ENCODE peak calls at places on chromosomes 13 and 19, in seven cellular contexts. One of them, this sample, is unnamed.
A peak's percentile ranks its signal among the peaks of the same experiment; 100 is the strongest.

GRCh38 chr19:12867120-12868099 is 13.8 kb downstream of the DNASE2 start:
- DNase-seq in GM23338: peak; percentile 94
- DNase-seq in HFF-Myc: no peak
- DNase-seq in AG09309: no peak
- DNase-seq in endothelial cell: peak; percentile 88
- DNase-seq in glutamatergic neuron: peak; percentile 78
- DNase-seq in WTC11: peak; percentile 91
- DNase-seq in this sample: peak; percentile 89

GRCh38 chr19:18683955-18684641 is 618 bp downstream of the CRTC1 start:
- DNase-seq in GM23338: no peak
- DNase-seq in HFF-Myc: no peak
- DNase-seq in AG09309: no peak
- DNase-seq in endothelial cell: no peak
- DNase-seq in glutamatergic neuron: no peak
- DNase-seq in WTC11: no peak
- DNase-seq in this sample: no peak

GRCh38 chr13:74153316-74153715 is 19.1 kb upstream of the KLF12 start:
- DNase-seq in GM23338: no peak
- DNase-seq in HFF-Myc: no peak
- DNase-seq in AG09309: no peak
- DNase-seq in endothelial cell: no peak
- DNase-seq in glutamatergic neuron: no peak
- DNase-seq in WTC11: no peak
- DNase-seq in this sample: no peak

GRCh38 chr13:73792796-73793195 is 341.4 kb downstream of the KLF12 start:
- DNase-seq in GM23338: no peak
- DNase-seq in HFF-Myc: peak; percentile 24
- DNase-seq in AG09309: no peak
- DNase-seq in endothelial cell: no peak
- DNase-seq in glutamatergic neuron: no peak
- DNase-seq in WTC11: no peak
- DNase-seq in this sample: no peak

GRCh38 chr13:62682788-62683187 is 1267.1 kb upstream of the PCDH20 start:
- DNase-seq in GM23338: no peak
- DNase-seq in HFF-Myc: no peak
- DNase-seq in AG09309: no peak
- DNase-seq in endothelial cell: no peak
- DNase-seq in glutamatergic neuron: no peak
- DNase-seq in WTC11: no peak
- DNase-seq in this sample: no peak

GRCh38 chr19:1566392-1567115 is 1.6 kb downstream of the MEX3D start:
- DNase-seq in GM23338: peak; percentile 89
- DNase-seq in HFF-Myc: peak; percentile 37
- DNase-seq in AG09309: peak; percentile 44
- DNase-seq in endothelial cell: peak; percentile 72
- DNase-seq in glutamatergic neuron: peak; percentile 84
- DNase-seq in WTC11: peak; percentile 74
- DNase-seq in this sample: no peak

GRCh38 chr19:13872695-13873389 is 4.1 kb upstream of the NANOS3 start:
- DNase-seq in GM23338: peak; percentile 95
- DNase-seq in HFF-Myc: no peak
- DNase-seq in AG09309: no peak
- DNase-seq in endothelial cell: peak; percentile 34
- DNase-seq in glutamatergic neuron: no peak
- DNase-seq in WTC11: peak; percentile 89
- DNase-seq in this sample: no peak

GRCh38 chr13:83386609-83387008 is 495.7 kb downstream of the SLITRK1 start:
- DNase-seq in GM23338: no peak
- DNase-seq in HFF-Myc: no peak
- DNase-seq in AG09309: no peak
- DNase-seq in endothelial cell: no peak
- DNase-seq in glutamatergic neuron: no peak
- DNase-seq in WTC11: no peak
- DNase-seq in this sample: no peak

GRCh38 chr19:13262450-13262849 is 112.2 kb downstream of the IER2 start:
- DNase-seq in GM23338: peak; percentile 59
- DNase-seq in HFF-Myc: peak; percentile 30
- DNase-seq in AG09309: peak; percentile 7
- DNase-seq in endothelial cell: no peak
- DNase-seq in glutamatergic neuron: no peak
- DNase-seq in WTC11: no peak
- DNase-seq in this sample: no peak

GRCh38 chr19:18253716-18254115 is 20.5 kb downstream of the IQCN start:
- DNase-seq in GM23338: no peak
- DNase-seq in HFF-Myc: no peak
- DNase-seq in AG09309: no peak
- DNase-seq in endothelial cell: no peak
- DNase-seq in glutamatergic neuron: no peak
- DNase-seq in WTC11: no peak
- DNase-seq in this sample: no peak

GRCh38 chr13:48066310-48066989 is 28.5 kb downstream of the MED4 start:
- DNase-seq in GM23338: no peak
- DNase-seq in HFF-Myc: peak; percentile 63
- DNase-seq in AG09309: no peak
- DNase-seq in endothelial cell: no peak
- DNase-seq in glutamatergic neuron: peak; percentile 19
- DNase-seq in WTC11: no peak
- DNase-seq in this sample: no peak

GRCh38 chr19:1417145-1417544 is 9.8 kb downstream of the DAZAP1 start:
- DNase-seq in GM23338: no peak
- DNase-seq in HFF-Myc: no peak
- DNase-seq in AG09309: no peak
- DNase-seq in endothelial cell: no peak
- DNase-seq in glutamatergic neuron: no peak
- DNase-seq in WTC11: no peak
- DNase-seq in this sample: no peak

GRCh38 chr13:48902421-48902820 is 73.3 kb upstream of the FNDC3A start:
- DNase-seq in GM23338: peak; percentile 50
- DNase-seq in HFF-Myc: no peak
- DNase-seq in AG09309: no peak
- DNase-seq in endothelial cell: no peak
- DNase-seq in glutamatergic neuron: peak; percentile 70
- DNase-seq in WTC11: no peak
- DNase-seq in this sample: no peak

GRCh38 chr13:109204252-109204651 is 574.8 kb downstream of the MYO16 start:
- DNase-seq in GM23338: no peak
- DNase-seq in HFF-Myc: no peak
- DNase-seq in AG09309: no peak
- DNase-seq in endothelial cell: no peak
- DNase-seq in glutamatergic neuron: no peak
- DNase-seq in WTC11: no peak
- DNase-seq in this sample: no peak

GRCh38 chr19:970695-971094 is 13.4 kb upstream of the WDR18 start:
- DNase-seq in GM23338: peak; percentile 66
- DNase-seq in HFF-Myc: no peak
- DNase-seq in AG09309: no peak
- DNase-seq in endothelial cell: no peak
- DNase-seq in glutamatergic neuron: peak; percentile 62
- DNase-seq in WTC11: no peak
- DNase-seq in this sample: no peak

GRCh38 chr19:12834976-12835757 is 788 bp upstream of the RTBDN start:
- DNase-seq in GM23338: peak; percentile 90
- DNase-seq in HFF-Myc: no peak
- DNase-seq in AG09309: no peak
- DNase-seq in endothelial cell: no peak
- DNase-seq in glutamatergic neuron: peak; percentile 77
- DNase-seq in WTC11: peak; percentile 74
- DNase-seq in this sample: no peak

GRCh38 chr13:109627649-109628048 is 158.7 kb downstream of the IRS2 start:
- DNase-seq in GM23338: no peak
- DNase-seq in HFF-Myc: no peak
- DNase-seq in AG09309: no peak
- DNase-seq in endothelial cell: no peak
- DNase-seq in glutamatergic neuron: no peak
- DNase-seq in WTC11: no peak
- DNase-seq in this sample: no peak

GRCh38 chr13:29548722-29549446 is 46.6 kb downstream of the SLC7A1 start:
- DNase-seq in GM23338: no peak
- DNase-seq in HFF-Myc: no peak
- DNase-seq in AG09309: no peak
- DNase-seq in endothelial cell: no peak
- DNase-seq in glutamatergic neuron: no peak
- DNase-seq in WTC11: no peak
- DNase-seq in this sample: no peak

GRCh38 chr13:72489751-72490150 is 237.7 kb downstream of the MZT1 start:
- DNase-seq in GM23338: no peak
- DNase-seq in HFF-Myc: no peak
- DNase-seq in AG09309: no peak
- DNase-seq in endothelial cell: no peak
- DNase-seq in glutamatergic neuron: no peak
- DNase-seq in WTC11: no peak
- DNase-seq in this sample: no peak

GRCh38 chr19:47805313-47805712 is 962 bp upstream of the TPRX1 start:
- DNase-seq in GM23338: no peak
- DNase-seq in HFF-Myc: no peak
- DNase-seq in AG09309: no peak
- DNase-seq in endothelial cell: no peak
- DNase-seq in glutamatergic neuron: no peak
- DNase-seq in WTC11: no peak
- DNase-seq in this sample: no peak

GRCh38 chr19:46659151-46660007 is 1.6 kb downstream of the DACT3 start:
- DNase-seq in GM23338: peak; percentile 78
- DNase-seq in HFF-Myc: no peak
- DNase-seq in AG09309: no peak
- DNase-seq in endothelial cell: peak; percentile 37
- DNase-seq in glutamatergic neuron: peak; percentile 70
- DNase-seq in WTC11: peak; percentile 63
- DNase-seq in this sample: peak; percentile 82

DNA sequence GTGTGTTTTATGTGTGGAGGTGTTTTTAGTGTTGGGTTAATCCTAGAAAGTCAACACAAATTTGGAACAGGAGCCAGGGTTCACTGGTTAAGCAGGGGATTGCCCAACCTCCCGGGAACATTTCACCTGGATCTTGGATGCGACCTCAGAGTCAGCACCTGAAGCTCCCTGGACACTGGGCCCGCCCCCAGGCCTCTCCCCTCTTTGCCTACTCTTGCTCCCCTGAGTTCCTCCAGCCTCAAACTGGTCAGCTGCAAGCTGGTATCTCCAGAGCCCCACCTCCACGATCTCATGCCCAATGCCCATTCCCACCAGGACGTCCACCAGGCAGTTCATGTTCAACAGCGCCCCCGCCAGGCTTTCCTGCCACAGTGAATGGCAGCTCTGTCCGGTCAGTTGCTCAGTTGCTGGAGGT is 9.7 kb downstream of the HSD17B14 start:
- DNase-seq in GM23338: peak; percentile 81
- DNase-seq in HFF-Myc: no peak
- DNase-seq in AG09309: no peak
- DNase-seq in endothelial cell: peak; percentile 46
- DNase-seq in glutamatergic neuron: peak; percentile 31
- DNase-seq in WTC11: peak; percentile 75
- DNase-seq in this sample: no peak
- TF ChIP-seq CTCF in GM23338: peak; percentile 77
- TF ChIP-seq CTCF in HFF-Myc: no peak
- TF ChIP-seq CTCF in AG09309: peak; percentile 12
- TF ChIP-seq CTCF in endothelial cell: peak; percentile 45
- TF ChIP-seq CTCF in glutamatergic neuron: peak; percentile 13
- TF ChIP-seq CTCF in WTC11: peak; percentile 43
- TF ChIP-seq CTCF in this sample: no peak

GRCh38 chr19:9538183-9539058 is at the start of gene ZNF426:
- DNase-seq in GM23338: peak; percentile 96
- DNase-seq in HFF-Myc: peak; percentile 66
- DNase-seq in AG09309: peak; percentile 56
- DNase-seq in endothelial cell: peak; percentile 86
- DNase-seq in glutamatergic neuron: peak; percentile 91
- DNase-seq in WTC11: peak; percentile 89
- DNase-seq in this sample: peak; percentile 95
- TF ChIP-seq CTCF in GM23338: no peak
- TF ChIP-seq CTCF in HFF-Myc: no peak
- TF ChIP-seq CTCF in AG09309: no peak
- TF ChIP-seq CTCF in endothelial cell: no peak
- TF ChIP-seq CTCF in glutamatergic neuron: no peak
- TF ChIP-seq CTCF in WTC11: no peak
- TF ChIP-seq CTCF in this sample: no peak

GRCh38 chr13:105518086-105518485 is 1017.4 kb downstream of the EFNB2 start:
- DNase-seq in GM23338: no peak
- DNase-seq in HFF-Myc: no peak
- DNase-seq in AG09309: peak; percentile 47
- DNase-seq in endothelial cell: no peak
- DNase-seq in glutamatergic neuron: no peak
- DNase-seq in WTC11: no peak
- DNase-seq in this sample: no peak

GRCh38 chr13:105510363-105510762 is 1025.1 kb downstream of the EFNB2 start:
- DNase-seq in GM23338: no peak
- DNase-seq in HFF-Myc: no peak
- DNase-seq in AG09309: no peak
- DNase-seq in endothelial cell: no peak
- DNase-seq in glutamatergic neuron: no peak
- DNase-seq in WTC11: no peak
- DNase-seq in this sample: no peak

GRCh38 chr13:105513448-105513847 is 1022.0 kb downstream of the EFNB2 start:
- DNase-seq in GM23338: no peak
- DNase-seq in HFF-Myc: no peak
- DNase-seq in AG09309: no peak
- DNase-seq in endothelial cell: no peak
- DNase-seq in glutamatergic neuron: no peak
- DNase-seq in WTC11: no peak
- DNase-seq in this sample: no peak
- TF ChIP-seq CTCF in GM23338: peak; percentile 16
- TF ChIP-seq CTCF in HFF-Myc: no peak
- TF ChIP-seq CTCF in AG09309: no peak
- TF ChIP-seq CTCF in endothelial cell: no peak
- TF ChIP-seq CTCF in glutamatergic neuron: no peak
- TF ChIP-seq CTCF in WTC11: no peak
- TF ChIP-seq CTCF in this sample: no peak

DNA sequence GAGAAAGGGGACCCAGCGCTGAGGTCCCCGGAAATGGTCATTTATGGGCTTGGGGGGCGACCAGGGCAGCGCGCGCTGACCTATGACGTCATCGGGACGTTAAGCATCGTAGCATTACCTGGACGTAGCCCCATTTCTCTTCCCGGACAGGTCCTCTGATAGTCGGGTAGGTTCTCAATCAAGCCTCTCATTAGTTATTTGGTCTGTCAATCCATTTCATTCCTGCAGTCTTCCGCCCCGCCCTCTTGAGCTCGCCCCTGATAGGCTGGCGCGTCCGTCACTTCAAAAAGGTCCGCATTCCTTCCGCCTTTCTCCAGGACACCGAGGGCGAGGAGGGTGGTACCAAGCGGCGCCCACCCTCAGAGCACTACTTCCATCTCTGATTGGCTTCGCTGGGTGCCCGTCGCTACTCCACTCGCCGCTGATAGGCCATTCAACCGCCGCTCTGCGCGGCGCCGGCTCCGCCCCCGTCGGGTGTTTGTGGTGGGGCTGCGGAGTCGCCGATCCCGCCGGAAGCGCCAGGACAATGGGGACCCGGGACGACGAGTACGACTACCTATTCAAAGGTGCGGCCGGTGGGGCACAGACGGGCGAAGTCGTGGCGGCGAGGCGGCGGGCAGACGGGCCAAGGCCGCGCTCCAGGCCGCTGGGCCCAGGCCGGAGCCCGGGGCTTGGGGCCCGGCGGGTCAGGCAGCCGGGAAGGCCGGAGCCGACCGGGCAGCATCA is at the start of gene RAB11B:
- DNase-seq in GM23338: peak; percentile 100
- DNase-seq in HFF-Myc: peak; percentile 99
- DNase-seq in AG09309: peak; percentile 99
- DNase-seq in endothelial cell: peak; percentile 96
- DNase-seq in glutamatergic neuron: peak; percentile 97
- DNase-seq in WTC11: peak; percentile 99
- DNase-seq in this sample: peak; percentile 98
- TF ChIP-seq CTCF in GM23338: no peak
- TF ChIP-seq CTCF in HFF-Myc: no peak
- TF ChIP-seq CTCF in AG09309: no peak
- TF ChIP-seq CTCF in endothelial cell: no peak
- TF ChIP-seq CTCF in glutamatergic neuron: no peak
- TF ChIP-seq CTCF in WTC11: no peak
- TF ChIP-seq CTCF in this sample: no peak

This sample was measured in spleen.